ENCODE peak calls at places on chromosomes 7 and 10, in four cellular contexts. M is fibroblast of the aortic adventitia, U is iPS-NIHi11, C is esophagus squamous epithelium. D is an unnamed sample.

GRCh38 chr10:131205556-131205955 is 106.0 kb downstream of the TCERG1L start:
- DNase-seq in M (no peak), U (no peak), C (no peak), D (no peak)

GRCh38 chr7:73908123-73908611 is 47.2 kb downstream of the TMEM270 start:
- DNase-seq in M (no peak), U (peak), C (no peak), D (no peak)

GRCh38 chr7:155868955-155869783 is 56.9 kb upstream of the SHH start:
- DNase-seq in M (no peak), U (no peak), C (no peak), D (no peak)

GRCh38 chr7:26620352-26620751 is 244.0 kb downstream of the SKAP2 start:
- DNase-seq in M (no peak), U (peak), C (no peak), D (no peak)

GRCh38 chr10:35212856-35213255 is 86.2 kb downstream of the CREM start:
- DNase-seq in M (no peak), U (no peak), C (no peak), D (no peak)

GRCh38 chr10:51861731-51862130 is 162.3 kb upstream of the CSTF2T start:
- DNase-seq in M (no peak), U (no peak), C (no peak), D (no peak)

GRCh38 chr10:104038958-104039752 is 46.5 kb downstream of the COL17A1 start:
- DNase-seq in M (no peak), U (no peak), C (no peak), D (no peak)

GRCh38 chr10:6050801-6051445 is 11.2 kb downstream of the IL2RA start:
- DNase-seq in M (peak), U (no peak), C (peak), D (peak)

GRCh38 chr7:138064856-138065357 is 11.4 kb upstream of the AKR1D1 start:
- DNase-seq in M (peak), U (no peak), C (no peak), D (no peak)

GRCh38 chr7:99624487-99624886 is 7.7 kb downstream of the ZSCAN25 start:
- DNase-seq in M (no peak), U (no peak), C (no peak), D (peak)

GRCh38 chr7:646951-647350 is 79.5 kb upstream of the DNAAF5 start:
- DNase-seq in M (no peak), U (no peak), C (no peak), D (no peak)

GRCh38 chr7:36291387-36292316 is 98.0 kb upstream of the ANLN start:
- DNase-seq in M (peak), U (peak), C (peak), D (peak)

GRCh38 chr7:112937651-112938390 is 147.6 kb upstream of the TMEM168 start:
- DNase-seq in M (peak), U (no peak), C (no peak), D (no peak)

GRCh38 chr7:74311305-74311744 is 22.1 kb downstream of the CLIP2 start:
- DNase-seq in M (no peak), U (no peak), C (no peak), D (no peak)

GRCh38 chr10:97538839-97539238 is 33.7 kb upstream of the ANKRD2 start:
- DNase-seq in M (no peak), U (no peak), C (no peak), D (no peak)

GRCh38 chr10:110209926-110210662 is 2.7 kb downstream of the MXI1 start:
- DNase-seq in M (peak), U (peak), C (no peak), D (peak)

GRCh38 chr10:21724020-21724589 is 190.1 kb downstream of the MLLT10 start:
- DNase-seq in M (no peak), U (no peak), C (no peak), D (no peak)

GRCh38 chr7:33861947-33862346 is 43.4 kb upstream of the BMPER start:
- DNase-seq in M (no peak), U (no peak), C (no peak), D (no peak)

GRCh38 chr10:15859531-15859864 is 809 bp downstream of the MINDY3 start:
- DNase-seq in M (no peak), U (no peak), C (no peak), D (no peak)

GRCh38 chr10:78408671-78409472 is 375.2 kb downstream of the RPS24 start:
- DNase-seq in M (peak), U (no peak), C (no peak), D (no peak)

GRCh38 chr10:64863836-64864235 is 1342.6 kb downstream of the REEP3 start:
- DNase-seq in M (no peak), U (no peak), C (no peak), D (no peak)

GRCh38 chr10:78778446-78779338 is 290.1 kb upstream of the ZMIZ1 start:
- DNase-seq in M (no peak), U (no peak), C (no peak), D (no peak)

GRCh38 chr7:107090452-107090851 is 45.9 kb downstream of the PRKAR2B start:
- DNase-seq in M (no peak), U (peak), C (no peak), D (no peak)

D was measured in central memory CD8-positive, alpha-beta T cell.